ENCODE peak calls at places on chromosome 7, in seven cellular contexts. Z, A, L, F, W, U and S are unnamed samples.

GRCh38 chr7:90669002-90669401 is 72.9 kb downstream of the CDK14 start:
- DNase-seq in W (no peak), U (no peak), F (no peak), L (no peak), A (no peak), Z (no peak), S (no peak)

GRCh38 chr7:128389815-128390329 is 19.9 kb downstream of the IMPDH1 start:
- DNase-seq in U (no peak), L (no peak), A (no peak), Z (no peak), W (no peak), F (no peak), S (no peak)

GRCh38 chr7:151686016-151686766 is 166.5 kb upstream of the RHEB start:
- DNase-seq in A (no peak), U (no peak), F (no peak), L (no peak), W (no peak), Z (no peak), S (no peak)

GRCh38 chr7:120218702-120219101 is 54.3 kb upstream of the KCND2 start:
- DNase-seq in Z (no peak), A (no peak), W (peak), F (no peak), L (no peak), U (no peak), S (no peak)

GRCh38 chr7:22219739-22220493 is 137.0 kb downstream of the RAPGEF5 start:
- DNase-seq in F (peak), W (no peak), A (no peak), U (no peak), Z (no peak), L (no peak), S (no peak)

GRCh38 chr7:148921189-148921588 is 37.1 kb upstream of the EZH2 start:
- DNase-seq in Z (no peak), W (no peak), U (no peak), A (no peak), L (no peak), F (no peak), S (no peak)

GRCh38 chr7:128120976-128121490 is 89.8 kb upstream of the LRRC4 start:
- DNase-seq in Z (no peak), W (no peak), U (no peak), L (peak), A (no peak), F (no peak), S (peak)

GRCh38 chr7:148708026-148708685 is 9.5 kb downstream of the CUL1 start:
- DNase-seq in W (no peak), A (no peak), L (no peak), U (no peak), Z (no peak), F (no peak), S (no peak)

GRCh38 chr7:37320840-37321468 is 127.7 kb downstream of the ELMO1 start:
- DNase-seq in W (peak), U (no peak), Z (no peak), A (no peak), F (no peak), L (no peak), S (no peak)

GRCh38 chr7:149196705-149197171 is 1.4 kb downstream of the ZNF282 start:
- DNase-seq in F (no peak), U (no peak), Z (no peak), W (no peak), L (no peak), A (no peak), S (no peak)

GRCh38 chr7:116213361-116214155 is 3.2 kb downstream of the TES start:
- DNase-seq in W (peak), U (no peak), L (no peak), A (no peak), F (peak), Z (no peak), S (no peak)

GRCh38 chr7:44103941-44104879 is at the start of gene AEBP1:
- DNase-seq in L (no peak), W (no peak), Z (no peak), U (no peak), A (no peak), F (peak), S (no peak)

GRCh38 chr7:78563186-78563585 is 764.6 kb downstream of the PHTF2 start:
- DNase-seq in L (no peak), F (no peak), A (no peak), U (no peak), W (no peak), Z (no peak), S (no peak)

GRCh38 chr7:149688836-149689590 is 84.4 kb downstream of the ZNF467 start:
- DNase-seq in Z (no peak), U (no peak), A (no peak), F (no peak), W (no peak), L (no peak), S (no peak)

GRCh38 chr7:27586825-27587224 is 75.9 kb downstream of the HIBADH start:
- DNase-seq in A (no peak), U (no peak), Z (no peak), W (no peak), L (no peak), F (no peak), S (no peak)

GRCh38 chr7:5622286-5622685 is 159.2 kb downstream of the RNF216 start:
- DNase-seq in A (no peak), L (no peak), Z (no peak), F (no peak), U (no peak), W (no peak), S (no peak)

GRCh38 chr7:75604408-75604807 is 112.3 kb downstream of the SPDYE5 start:
- DNase-seq in Z (no peak), U (no peak), L (no peak), W (no peak), A (no peak), F (no peak), S (no peak)

GRCh38 chr7:28908775-28909174 is 49.4 kb downstream of the TRIL start:
- DNase-seq in F (no peak), A (no peak), U (no peak), L (no peak), W (no peak), Z (no peak), S (no peak)

GRCh38 chr7:89618269-89618668 is 536.0 kb upstream of the STEAP1 start:
- DNase-seq in U (no peak), L (no peak), A (no peak), F (no peak), Z (no peak), W (no peak), S (no peak)
- TF ChIP-seq CTCF in U (no peak), L (no peak), A (peak), F (no peak), Z (no peak), W (no peak), S (no peak)

GRCh38 chr7:55250313-55250712 is 114.8 kb upstream of the LANCL2 start:
- DNase-seq in W (no peak), U (peak), F (no peak), A (no peak), Z (no peak), L (no peak), S (no peak)
- TF ChIP-seq CTCF in W (peak), U (peak), F (peak), A (peak), Z (no peak), L (no peak), S (peak)

DNA sequence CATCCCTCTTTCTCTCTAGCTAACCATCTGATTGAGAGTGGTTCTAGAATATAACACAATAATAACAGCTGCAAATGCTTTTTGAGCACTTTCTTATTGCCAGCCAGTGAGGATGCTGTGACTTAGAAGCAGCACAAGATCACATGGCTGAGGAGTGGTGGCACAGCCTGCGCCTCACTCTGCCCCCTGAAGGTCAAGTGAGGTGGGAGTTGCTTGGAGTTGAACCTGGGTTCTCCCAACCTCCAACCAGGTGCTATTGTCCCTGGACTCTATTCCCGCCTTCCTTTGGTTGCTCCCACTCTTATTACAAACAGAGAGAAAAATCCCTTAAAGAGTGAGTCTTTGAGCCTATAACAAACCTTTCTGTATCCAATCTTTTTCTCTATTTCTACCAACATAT is 280.3 kb upstream of the PODXL start:
- DNase-seq in U (no peak), L (no peak), F (no peak), W (no peak), Z (no peak), A (no peak), S (no peak)
- TF ChIP-seq CTCF in U (peak), L (no peak), F (no peak), W (no peak), Z (no peak), A (peak), S (no peak)

GRCh38 chr7:35370694-35371093 is 116.8 kb upstream of the TBX20 start:
- DNase-seq in Z (no peak), U (no peak), W (no peak), L (no peak), A (no peak), F (no peak), S (peak)

GRCh38 chr7:35365523-35365922 is 111.6 kb upstream of the TBX20 start:
- DNase-seq in U (no peak), W (no peak), F (no peak), A (no peak), L (no peak), Z (no peak), S (no peak)

GRCh38 chr7:35371221-35371620 is 117.3 kb upstream of the TBX20 start:
- DNase-seq in U (no peak), A (no peak), L (no peak), F (no peak), W (no peak), Z (no peak), S (peak)

GRCh38 chr7:35362341-35362740 is 108.4 kb upstream of the TBX20 start:
- DNase-seq in L (no peak), F (no peak), Z (no peak), U (no peak), A (no peak), W (no peak), S (peak)

GRCh38 chr7:35366167-35367155 is 112.6 kb upstream of the TBX20 start:
- DNase-seq in L (no peak), W (no peak), U (no peak), F (no peak), A (no peak), Z (no peak), S (peak)
- TF ChIP-seq CTCF in L (no peak), W (no peak), U (no peak), F (no peak), A (no peak), Z (no peak), S (no peak)